ENCODE peak calls at places on chromosomes 11 and 22, in seven cellular contexts. S is AG09309, U is fibroblast of the aortic adventitia, I is prostate gland, K is testis, D is progenitor cell of endocrine pancreas, T is esophagus muscularis mucosa. J is an unnamed sample.

GRCh38 chr11:1218788-1219445 is 3.9 kb upstream of the MUC5B start:
- DNase-seq in T (no peak), S (no peak), D (no peak), I (no peak), K (no peak), U (no peak), J (no peak)

GRCh38 chr11:35098850-35099249 is 40.1 kb upstream of the CD44 start:
- DNase-seq in I (no peak), S (no peak), U (no peak), T (no peak), D (no peak), K (no peak), J (no peak)

GRCh38 chr22:24142241-24142640 is 39.0 kb upstream of the SUSD2 start:
- DNase-seq in I (no peak), U (no peak), K (no peak), T (no peak), S (no peak), D (no peak), J (no peak)

GRCh38 chr11:66188580-66188979 is 79.9 kb upstream of the RAB1B start:
- DNase-seq in U (peak; percentile 75), D (no peak), I (no peak), T (no peak), K (no peak), S (peak; percentile 27), J (no peak)

GRCh38 chr11:90251599-90251998 is 28.8 kb upstream of the CHORDC1 start:
- DNase-seq in S (no peak), U (no peak), I (no peak), T (no peak), K (no peak), D (no peak), J (no peak)

GRCh38 chr22:31442768-31443489 is 43.5 kb downstream of the DRG1 start:
- DNase-seq in U (no peak), D (no peak), K (no peak), T (no peak), I (no peak), S (no peak), J (no peak)

GRCh38 chr22:34579519-34579918 is 486.4 kb upstream of the ISX start:
- DNase-seq in D (no peak), I (no peak), U (no peak), T (no peak), S (no peak), K (no peak), J (no peak)

GRCh38 chr11:34028407-34028804 is 23.1 kb upstream of the CAPRIN1 start:
- DNase-seq in S (no peak), D (no peak), I (no peak), T (no peak), K (no peak), U (peak; percentile 86), J (no peak)

GRCh38 chr11:132055296-132055695 is 684.9 kb downstream of the NTM start:
- DNase-seq in K (no peak), U (no peak), D (no peak), T (no peak), S (no peak), I (no peak), J (no peak)

GRCh38 chr11:27282806-27283205 is 80.2 kb downstream of the CCDC34 start:
- DNase-seq in I (no peak), D (no peak), U (peak; percentile 6), K (no peak), T (no peak), S (no peak), J (no peak)

GRCh38 chr22:17569971-17570511 is 6.7 kb downstream of the SLC25A18 start:
- DNase-seq in D (no peak), I (no peak), T (no peak), U (no peak), S (no peak), K (peak; percentile 32), J (no peak)

GRCh38 chr22:30204742-30205111 is 41.8 kb downstream of the LIF start:
- DNase-seq in I (peak; percentile 56), K (peak; percentile 67), S (peak; percentile 85), T (no peak), U (peak; percentile 92), D (no peak), J (no peak)

GRCh38 chr11:9850224-9850895 is 186.5 kb downstream of the SWAP70 start:
- DNase-seq in U (peak; percentile 33), T (no peak), K (no peak), I (no peak), D (no peak), S (no peak), J (no peak)

GRCh38 chr11:134372961-134373360 is 39.1 kb downstream of the B3GAT1 start:
- DNase-seq in D (no peak), K (no peak), I (no peak), S (no peak), T (no peak), U (no peak), J (no peak)

GRCh38 chr11:65811764-65812475 is 21.8 kb upstream of the SNX32 start:
- DNase-seq in K (no peak), S (no peak), D (no peak), U (no peak), T (no peak), I (no peak), J (no peak)

GRCh38 chr11:95715777-95716241 is 73.8 kb downstream of the FAM76B start:
- DNase-seq in S (no peak), I (no peak), U (peak; percentile 38), D (no peak), T (no peak), K (no peak), J (peak; percentile 39)

GRCh38 chr11:506238-506949 is 648 bp downstream of the RNH1 start:
- DNase-seq in I (peak; percentile 95), D (peak; percentile 94), K (peak; percentile 97), U (peak; percentile 98), S (peak; percentile 91), T (peak; percentile 99), J (peak; percentile 98)

GRCh38 chr22:22692707-22693530 is 48.5 kb downstream of the GGTLC2 start:
- DNase-seq in S (no peak), I (peak; percentile 17), D (peak; percentile 65), U (peak; percentile 57), K (peak; percentile 26), T (no peak), J (peak; percentile 71)

DNA sequence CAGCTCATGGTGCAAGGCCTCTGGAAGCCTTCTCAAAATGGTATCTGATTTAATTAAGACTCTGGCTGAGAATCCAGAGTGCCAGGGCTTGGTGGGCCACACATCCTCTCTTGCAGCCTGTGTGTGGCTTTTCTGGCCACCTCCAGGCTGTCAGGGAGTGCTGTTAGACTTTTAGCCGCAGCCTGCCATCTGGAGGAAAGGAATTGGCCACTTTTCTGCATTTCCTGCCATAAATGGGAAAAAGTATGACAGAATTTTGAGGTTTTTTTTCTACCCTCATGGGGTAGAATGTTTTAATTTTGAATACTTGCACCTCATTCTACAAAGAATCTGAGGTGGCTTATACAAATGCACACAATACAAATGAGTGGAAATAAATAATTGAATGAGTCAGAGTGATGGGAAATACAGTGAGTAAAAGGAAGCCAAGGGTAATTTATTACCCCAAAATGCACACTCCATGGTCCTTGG is 218.4 kb downstream of the ADAMTS15 start:
- DNase-seq in I (no peak), S (no peak), D (no peak), U (peak; percentile 33), K (no peak), T (peak; percentile 80), J (no peak)
- TF ChIP-seq CTCF in I (no peak), S (no peak), D (no peak), U (peak; percentile 16), K (no peak), T (no peak), J (no peak)

GRCh38 chr11:11558352-11558751 is 63.5 kb downstream of the GALNT18 start:
- DNase-seq in D (no peak), T (no peak), U (no peak), I (no peak), K (no peak), S (no peak), J (no peak)

GRCh38 chr11:11558826-11559225 is 63.0 kb downstream of the GALNT18 start:
- DNase-seq in T (no peak), U (no peak), K (no peak), I (no peak), S (no peak), D (no peak), J (no peak)

GRCh38 chr11:11567862-11568650 is 53.7 kb downstream of the GALNT18 start:
- DNase-seq in K (no peak), S (no peak), U (peak; percentile 24), I (peak; percentile 36), T (no peak), D (no peak), J (no peak)

GRCh38 chr11:11568651-11569229 is 53.1 kb downstream of the GALNT18 start:
- DNase-seq in S (no peak), D (no peak), U (no peak), T (no peak), I (no peak), K (no peak), J (no peak)

GRCh38 chr11:11563193-11563592 is 58.6 kb downstream of the GALNT18 start:
- DNase-seq in U (no peak), D (no peak), T (no peak), S (no peak), K (no peak), I (no peak), J (no peak)
- TF ChIP-seq CTCF in U (no peak), D (no peak), T (no peak), S (no peak), K (no peak), I (no peak), J (no peak)

GRCh38 chr11:46275964-46276641 is 1.4 kb upstream of the CREB3L1 start:
- DNase-seq in K (no peak), D (no peak), U (no peak), T (no peak), I (peak; percentile 83), S (no peak), J (no peak)

GRCh38 chr11:46277313-46277622 is 194 bp upstream of the CREB3L1 start:
- DNase-seq in U (peak; percentile 66), K (peak; percentile 77), T (no peak), I (peak; percentile 84), S (no peak), D (no peak), J (no peak)

GRCh38 chr11:46277623-46278386 is at the start of gene CREB3L1:
- DNase-seq in T (no peak), K (no peak), U (no peak), I (peak; percentile 23), S (no peak), D (no peak), J (no peak)

GRCh38 chr11:46279393-46280099 is 2.1 kb downstream of the CREB3L1 start:
- DNase-seq in D (no peak), S (no peak), I (peak; percentile 45), K (peak; percentile 77), T (no peak), U (peak; percentile 75), J (no peak)

GRCh38 chr11:46278387-46279173 is 1.1 kb downstream of the CREB3L1 start:
- DNase-seq in K (peak; percentile 54), U (peak; percentile 58), T (no peak), D (peak; percentile 63), I (peak; percentile 71), S (no peak), J (no peak)
- TF ChIP-seq CTCF in K (peak; percentile 50), U (peak; percentile 78), T (peak; percentile 33), D (peak; percentile 68), I (peak; percentile 56), S (peak; percentile 85), J (no peak)

DNA sequence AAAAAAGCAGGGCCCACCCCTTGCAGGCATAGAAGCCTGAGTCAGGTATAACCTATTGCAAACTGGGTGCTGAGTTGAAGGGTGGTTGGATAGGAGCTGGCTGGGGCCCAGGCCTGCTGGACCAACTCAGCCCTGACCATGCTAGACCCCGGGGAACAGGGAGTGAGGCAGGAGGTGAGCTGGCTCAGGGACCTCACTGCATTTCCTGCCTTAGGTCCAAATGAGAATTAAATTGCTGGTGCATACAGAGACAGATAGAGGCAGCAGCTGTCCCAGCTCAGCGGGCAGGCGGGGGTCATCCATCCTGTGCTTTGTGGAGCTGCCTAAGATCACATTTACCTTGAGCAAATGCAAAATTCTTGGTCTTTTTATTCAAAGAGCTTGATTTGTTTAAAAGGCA is 25.2 kb downstream of the USH1C start:
- DNase-seq in D (no peak), K (no peak), T (no peak), U (no peak), S (no peak), I (no peak), J (no peak)
- TF ChIP-seq CTCF in D (no peak), K (no peak), T (no peak), U (no peak), S (no peak), I (no peak), J (no peak)

J was measured in activated B cell treated with CpG ODN at 0.5 μM for 24 hours.